ENCODE peak calls at places on chromosomes 7 and 10, in six cellular contexts. T is HCT116, E is K562, J is GM12878, Q is HepG2, Z is H1. A is an unnamed sample. For H3K4me1 and H3K27me3, the result is how much of the 10 kb centered on the place peaks cover.

GRCh38 chr10:18681366-18681765 is 22.1 kb downstream of the ARL5B start:
- DNase-seq in T (no peak), E (no peak), Z (no peak), Q (no peak), J (no peak), A (no peak)

GRCh38 chr10:58721781-58722180 is 209.1 kb downstream of the BICC1 start:
- DNase-seq in J (no peak), T (no peak), Q (no peak), Z (no peak), E (no peak), A (no peak)

GRCh38 chr10:47400786-47401185 is 16.7 kb upstream of the ZNF488 start:
- DNase-seq in T (no peak), J (no peak), E (no peak), Z (no peak), Q (no peak), A (no peak)

GRCh38 chr7:23205861-23206510 is 24.1 kb downstream of the NUP42 start:
- DNase-seq in E (no peak), T (no peak), Z (no peak), Q (no peak), J (no peak), A (no peak)

GRCh38 chr7:75740846-75741497 is 2.2 kb upstream of the HIP1 start:
- DNase-seq in T (no peak), E (no peak), Q (peak), Z (peak), J (peak), A (no peak)

GRCh38 chr10:33802566-33802965 is 468.1 kb upstream of the NRP1 start:
- DNase-seq in Z (no peak), J (no peak), Q (no peak), T (no peak), E (no peak), A (no peak)

GRCh38 chr7:1044189-1045037 is at the start of gene GPR146:
- DNase-seq in Z (peak), Q (peak), J (no peak), E (peak), T (peak), A (peak)

GRCh38 chr10:124134251-124134650 is 40.9 kb upstream of the CHST15 start:
- DNase-seq in T (no peak), Q (no peak), E (no peak), Z (no peak), J (no peak), A (no peak)

GRCh38 chr7:91265693-91266066 is 1.4 kb downstream of the FZD1 start:
- DNase-seq in T (no peak), Q (no peak), E (no peak), Z (no peak), J (no peak), A (no peak)

GRCh38 chr7:80960228-80960627 is 41.4 kb upstream of the SEMA3C start:
- DNase-seq in T (no peak), Z (no peak), Q (no peak), E (no peak), J (no peak), A (no peak)

GRCh38 chr10:106175760-106176377 is 988.6 kb downstream of the SORCS1 start:
- DNase-seq in E (no peak), J (no peak), Z (no peak), Q (no peak), T (no peak), A (no peak)

GRCh38 chr7:124723012-124723411 is 42.6 kb downstream of the GPR37 start:
- DNase-seq in J (no peak), E (no peak), T (peak), Q (peak), Z (no peak), A (no peak)

GRCh38 chr7:81515009-81515408 is 254.8 kb downstream of the HGF start:
- DNase-seq in Z (no peak), E (no peak), T (no peak), Q (no peak), J (no peak), A (no peak)

GRCh38 chr7:148458263-148458662 is 132.3 kb upstream of the C7orf33 start:
- DNase-seq in Q (no peak), T (no peak), E (no peak), Z (no peak), J (no peak), A (no peak)

GRCh38 chr10:99236627-99237309 is 1.1 kb upstream of the HPSE2 start:
- DNase-seq in E (no peak), T (no peak), J (no peak), Z (no peak), Q (no peak), A (no peak)

GRCh38 chr7:5619419-5620130 is 161.9 kb downstream of the RNF216 start:
- DNase-seq in T (no peak), J (no peak), Z (no peak), Q (no peak), E (no peak), A (no peak)

GRCh38 chr7:43014374-43014773 is 82.2 kb downstream of the MRPL32 start:
- DNase-seq in E (no peak), Q (no peak), J (no peak), Z (no peak), T (no peak), A (no peak)

GRCh38 chr7:154709840-154710520 is 292.9 kb downstream of the PAXIP1 start:
- DNase-seq in J (no peak), E (no peak), Z (no peak), Q (no peak), T (no peak), A (no peak)

GRCh38 chr7:23105086-23105643 is 420 bp upstream of the KLHL7 start:
- DNase-seq in E (no peak), J (no peak), Q (no peak), Z (no peak), T (no peak), A (no peak)

GRCh38 chr7:27346531-27347260 is 104.1 kb downstream of the EVX1 start:
- DNase-seq in Z (no peak), E (no peak), T (peak), Q (peak), J (no peak), A (peak)

GRCh38 chr10:87925570-87925969 is 62.1 kb downstream of the PTEN start:
- DNase-seq in J (no peak), E (no peak), T (no peak), Q (no peak), Z (no peak), A (no peak)

GRCh38 chr10:67602268-67602950 is 93.6 kb downstream of the CTNNA3 start:
- DNase-seq in J (no peak), Q (no peak), E (no peak), T (peak), Z (no peak), A (no peak)

GRCh38 chr10:97185326-97186058 is at the start of gene SLIT1:
- DNase-seq in Z (peak), Q (no peak), T (no peak), J (no peak), E (no peak), A (no peak)

DNA sequence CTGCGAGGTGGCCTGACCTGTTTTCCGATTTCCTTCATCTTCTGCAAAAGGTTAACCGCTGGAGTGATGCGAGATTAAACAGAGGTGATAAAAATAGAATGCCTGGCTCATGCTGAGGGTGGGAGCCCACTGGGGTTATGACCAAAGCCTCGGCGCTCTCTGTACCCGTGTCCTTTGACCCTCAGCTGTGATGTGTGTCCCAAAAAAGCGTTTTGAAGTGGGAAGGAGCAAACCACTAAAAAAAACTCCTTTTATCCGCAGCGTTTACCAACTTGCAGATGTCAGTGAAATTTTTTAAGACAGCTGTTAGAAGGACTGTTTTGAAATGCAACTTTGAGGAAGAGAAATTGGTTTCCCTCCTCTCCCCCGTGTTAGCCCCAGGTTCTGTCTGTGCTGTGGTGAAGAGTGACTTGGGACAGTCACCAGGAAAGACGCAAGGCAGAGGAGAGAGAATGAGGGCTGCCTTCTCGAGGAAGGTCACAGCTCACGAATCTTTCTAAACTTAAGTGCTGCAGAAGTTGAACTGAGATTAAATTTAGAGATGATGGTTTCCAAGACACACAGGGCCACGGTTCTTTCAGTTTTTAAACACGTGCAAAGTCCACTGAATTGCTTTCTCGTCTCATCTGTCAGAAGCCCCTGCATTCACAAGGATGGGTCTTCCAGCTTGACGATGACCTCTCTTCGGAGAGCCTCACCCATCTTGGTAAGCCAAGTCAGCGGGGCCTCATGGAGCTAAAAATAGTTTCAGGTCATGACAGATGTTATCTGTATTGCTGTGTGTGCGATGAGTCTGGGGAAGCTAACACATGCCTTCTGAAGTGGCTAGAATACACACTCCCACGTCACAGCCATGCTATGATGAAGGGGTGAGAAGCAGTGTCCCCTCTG is 27.6 kb downstream of the AMZ1 start:
- DNase-seq in Q (no peak), E (no peak), T (no peak), Z (no peak), J (no peak), A (no peak)
- H3K4me1 ChIP-seq in Q (under half), E (under half), T (under half), Z (under half), J (under half), A (under half)

GRCh38 chr10:132470306-132471124 is 67.1 kb upstream of the INPP5A start:
- DNase-seq in Z (no peak), J (no peak), E (no peak), Q (no peak), T (no peak), A (no peak)
- TF ChIP-seq ZNF274 in Z (no peak), J (no peak), E (no peak), Q (no peak), T (no peak), A (no peak)

DNA sequence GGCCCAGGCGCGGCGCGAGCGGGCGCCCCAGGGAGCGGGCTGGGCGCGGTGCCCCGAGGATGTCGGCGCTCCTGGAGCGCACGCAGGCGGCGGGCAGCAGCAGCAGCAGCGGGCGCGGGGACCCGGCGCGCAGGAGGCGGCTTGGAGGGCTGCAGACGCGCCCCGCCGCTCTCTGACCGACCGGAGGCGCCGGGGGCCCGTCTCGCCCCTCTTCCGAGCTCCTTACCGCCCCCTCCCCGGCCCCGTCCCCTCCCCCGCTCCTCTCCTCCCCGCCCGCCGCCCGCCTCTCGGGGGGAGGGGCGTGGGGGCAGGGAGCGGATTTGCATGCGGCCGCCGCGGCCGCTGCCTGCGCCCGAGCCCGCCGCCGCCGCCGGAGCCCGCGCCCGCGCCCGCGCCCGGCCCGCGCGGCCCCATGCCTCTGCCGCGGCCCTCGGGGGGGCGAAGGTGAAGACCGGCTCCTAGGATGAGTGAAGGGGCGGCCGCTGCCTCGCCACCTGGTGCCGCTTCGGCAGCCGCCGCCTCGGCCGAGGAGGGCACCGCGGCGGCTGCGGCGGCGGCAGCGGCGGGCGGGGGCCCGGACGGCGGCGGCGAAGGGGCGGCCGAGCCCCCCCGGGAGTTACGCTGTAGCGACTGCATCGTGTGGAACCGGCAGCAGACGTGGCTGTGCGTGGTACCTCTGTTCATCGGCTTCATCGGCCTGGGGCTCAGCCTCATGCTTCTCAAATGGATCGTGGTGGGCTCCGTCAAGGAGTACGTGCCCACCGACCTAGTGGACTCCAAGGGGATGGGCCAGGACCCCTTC is at the start of gene NRG3:
- DNase-seq in Q (no peak), E (no peak), T (no peak), Z (peak), J (no peak), A (no peak)
- H3K27me3 ChIP-seq in Q (under half), E (under half), T (under half), Z (under half), J (under half), A (half or more)

DNA sequence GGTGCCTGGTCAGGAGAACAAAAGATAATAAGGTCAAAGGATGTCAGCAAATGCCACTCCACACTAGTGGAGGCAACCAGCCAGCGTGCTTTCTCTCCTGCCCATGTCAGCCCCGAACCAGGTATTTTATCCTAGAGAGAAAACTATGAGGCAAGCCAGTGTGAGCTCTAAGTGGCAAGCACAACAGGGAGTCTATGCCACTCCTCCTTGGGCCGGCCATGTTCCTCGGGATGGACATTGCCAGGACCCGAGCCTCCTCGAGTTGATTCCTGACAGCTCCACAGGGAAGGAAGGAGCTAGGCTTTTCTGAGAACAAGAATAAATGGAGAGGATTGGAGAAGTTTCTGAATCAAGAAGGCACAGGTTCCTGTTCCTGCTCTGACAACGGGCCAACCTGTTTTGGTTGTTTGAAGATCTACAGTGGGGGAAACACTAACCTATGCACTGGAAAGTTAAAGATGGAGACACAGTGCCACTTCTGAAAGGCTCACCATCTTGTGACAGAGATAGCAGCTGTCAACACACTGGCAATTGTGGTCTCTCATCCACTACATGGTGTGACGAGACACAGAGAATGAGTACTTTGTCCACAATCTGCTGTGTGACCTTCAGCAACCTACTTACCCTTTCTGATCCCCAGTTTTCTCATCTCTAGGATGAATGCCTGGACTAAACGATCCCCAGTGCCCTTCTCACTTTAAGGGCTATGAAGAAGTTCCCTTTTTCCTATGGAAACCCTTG is 28.8 kb downstream of the ABLIM1 start:
- DNase-seq in T (no peak), E (no peak), J (no peak), Q (no peak), Z (no peak), A (no peak)
- H3K4me1 ChIP-seq in T (under half), E (under half), J (under half), Q (half or more), Z (under half), A (under half)

DNA sequence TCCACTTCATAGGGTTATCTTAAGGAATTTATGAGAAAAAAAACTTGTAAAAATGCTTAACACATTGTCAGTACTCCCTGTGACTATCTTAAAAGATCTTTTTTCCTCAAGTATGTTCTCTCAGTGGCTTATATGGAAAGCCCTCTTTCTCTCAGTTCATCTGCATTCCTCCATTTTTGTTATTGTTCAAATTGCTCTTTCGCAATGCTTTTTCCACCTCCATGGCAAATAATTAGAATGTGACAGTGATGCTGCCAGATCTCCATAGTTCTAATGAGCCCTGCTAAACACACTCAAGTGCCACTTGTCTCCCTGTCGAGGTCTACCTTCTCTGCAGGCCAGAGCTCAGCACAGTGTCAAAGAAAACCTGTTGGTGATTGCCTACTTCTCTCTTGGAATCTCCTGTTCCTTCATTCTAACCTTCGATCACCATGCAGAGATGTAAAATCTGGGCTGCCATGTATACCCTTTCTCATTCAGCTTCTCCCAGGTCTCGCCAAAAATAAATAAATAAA is 37.2 kb upstream of the ABCB5 start:
- DNase-seq in J (no peak), E (no peak), Z (no peak), T (no peak), Q (no peak), A (no peak)
- TF ChIP-seq ZNF274 in J (no peak), E (no peak), Z (no peak), T (no peak), Q (no peak), A (no peak)

A was measured in NT2/D1.